ENCODE peak calls at places on chromosomes 3 and 15, in five cellular contexts. U is K562; E is activated CD8-positive, alpha-beta memory T cell treated with anti-CD3 and anti-CD28 coated beads for 48 hours; I is ELR; C is stromal cell of bone marrow. M is an unnamed sample.

GRCh38 chr3:177212756-177213155 is 15.5 kb upstream of the TBL1XR1 start:
- DNase-seq in E (no peak), I (no peak), U (no peak), C (no peak), M (no peak)

GRCh38 chr15:93030430-93031102 is 58.4 kb downstream of the RGMA start:
- DNase-seq in C (peak), U (peak), I (peak), E (peak), M (peak)

GRCh38 chr3:153599685-153600084 is 437.7 kb downstream of the RAP2B start:
- DNase-seq in C (peak), U (no peak), E (no peak), I (peak), M (peak)

GRCh38 chr15:20358066-20358780 is 183.4 kb downstream of the GOLGA6L6 start:
- DNase-seq in C (no peak), U (no peak), E (no peak), I (no peak), M (no peak)

GRCh38 chr15:92840149-92840548 is 60.0 kb upstream of the CHD2 start:
- DNase-seq in U (no peak), E (no peak), C (no peak), I (no peak), M (no peak)

GRCh38 chr3:197555281-197556261 is at the start of gene BDH1:
- DNase-seq in E (peak), I (peak), C (no peak), U (no peak), M (no peak)

GRCh38 chr3:36837089-36837488 is 72.7 kb upstream of the DCLK3 start:
- DNase-seq in U (no peak), I (no peak), E (no peak), C (no peak), M (no peak)

GRCh38 chr3:171055336-171056178 is 29.0 kb upstream of the SLC2A2 start:
- DNase-seq in E (no peak), C (peak), I (peak), U (no peak), M (peak)

GRCh38 chr3:14412831-14413380 is 10.5 kb downstream of the SLC6A6 start:
- DNase-seq in E (no peak), C (no peak), I (peak), U (no peak), M (peak)